ENCODE peak calls at places on chromosome X, in four cellular contexts. Q, V, B and X are unnamed samples.

GRCh38 chrX:154096140-154097002 is 1.1 kb downstream of the MECP2 start:
- DNase-seq in B (peak), Q (no peak), V (no peak), X (no peak)

GRCh38 chrX:21725498-21725897 is 32.4 kb downstream of the SMPX start:
- DNase-seq in V (peak), Q (no peak), B (peak), X (no peak)

GRCh38 chrX:54964766-54965511 is 29.0 kb downstream of the PFKFB1 start:
- DNase-seq in B (no peak), V (no peak), Q (no peak), X (no peak)

GRCh38 chrX:17933856-17934255 is 72.8 kb upstream of the RAI2 start:
- DNase-seq in Q (no peak), B (no peak), V (no peak), X (no peak)

GRCh38 chrX:75156537-75156945 is 458 bp upstream of the ABCB7 start:
- DNase-seq in V (no peak), B (no peak), Q (no peak), X (no peak)

GRCh38 chrX:51395807-51396728 is 63.4 kb downstream of the NUDT10 start:
- DNase-seq in Q (no peak), B (peak), V (no peak), X (no peak)

GRCh38 chrX:9456250-9457074 is 8.4 kb upstream of the TBL1X start:
- DNase-seq in V (no peak), Q (no peak), B (no peak), X (no peak)

GRCh38 chrX:152819271-152819670 is 11.3 kb downstream of the CETN2 start:
- DNase-seq in V (peak), B (no peak), Q (no peak), X (no peak)

GRCh38 chrX:108261541-108262218 is 170.1 kb downstream of the ATG4A start:
- DNase-seq in V (peak), B (no peak), Q (no peak), X (no peak)

GRCh38 chrX:30504309-30504708 is 73.3 kb downstream of the TASL start:
- DNase-seq in V (no peak), Q (no peak), B (peak), X (peak)

GRCh38 chrX:69535661-69536060 is 31.5 kb downstream of the NALF2 start:
- DNase-seq in V (no peak), Q (peak), B (peak), X (no peak)

GRCh38 chrX:54786972-54787371 is 11.1 kb downstream of the ITIH6 start:
- DNase-seq in B (no peak), V (no peak), Q (no peak), X (no peak)

GRCh38 chrX:48573690-48574269 is 504 bp upstream of the RBM3 start:
- DNase-seq in Q (no peak), B (peak), V (no peak), X (no peak)

GRCh38 chrX:39574178-39574577 is 523.6 kb downstream of the BCOR start:
- DNase-seq in V (no peak), Q (no peak), B (peak), X (no peak)